ENCODE peak calls at places on chromosome 1, in four cellular contexts. L, D, U and Z are unnamed samples.

GRCh38 chr1:19476440-19477190 is 8.7 kb downstream of the CAPZB start:
- DNase-seq in L (peak), D (no peak), U (no peak), Z (peak)

GRCh38 chr1:180415985-180416633 is 86.3 kb downstream of the ACBD6 start:
- DNase-seq in L (no peak), D (no peak), U (peak), Z (peak)

GRCh38 chr1:205303247-205303888 is 18.2 kb downstream of the NUAK2 start:
- DNase-seq in L (no peak), D (no peak), U (no peak), Z (no peak)

GRCh38 chr1:39625462-39626273 is 13.8 kb downstream of the HEYL start:
- DNase-seq in L (peak), D (peak), U (no peak), Z (no peak)

GRCh38 chr1:48105167-48105566 is 108.0 kb upstream of the TRABD2B start:
- DNase-seq in L (no peak), D (no peak), U (no peak), Z (no peak)

GRCh38 chr1:181969902-181970301 is 91.6 kb downstream of the ZNF648 start:
- DNase-seq in L (no peak), D (no peak), U (no peak), Z (no peak)

GRCh38 chr1:239812580-239812979 is 279.1 kb upstream of the FMN2 start:
- DNase-seq in L (no peak), D (no peak), U (no peak), Z (no peak)

GRCh38 chr1:224492632-224493031 is 58.0 kb upstream of the WDR26 start:
- DNase-seq in L (no peak), D (no peak), U (no peak), Z (no peak)

GRCh38 chr1:43716559-43717281 is 9.4 kb downstream of the ST3GAL3 start:
- DNase-seq in L (no peak), D (no peak), U (no peak), Z (no peak)

GRCh38 chr1:67855944-67856343 is 22.7 kb upstream of the GNG12 start:
- DNase-seq in L (no peak), D (no peak), U (no peak), Z (no peak)

GRCh38 chr1:171226757-171227370 is 21.4 kb upstream of the FMO1 start:
- DNase-seq in L (peak), D (no peak), U (peak), Z (peak)

GRCh38 chr1:167171286-167171929 is 49.3 kb upstream of the POU2F1 start:
- DNase-seq in L (no peak), D (no peak), U (no peak), Z (no peak)

GRCh38 chr1:193031431-193031830 is 27.7 kb downstream of the UCHL5 start:
- DNase-seq in L (no peak), D (no peak), U (no peak), Z (peak)

GRCh38 chr1:54882483-54882882 is 4.5 kb downstream of the DHCR24 start:
- DNase-seq in L (no peak), D (no peak), U (no peak), Z (no peak)

GRCh38 chr1:56301791-56302190 is 277.6 kb downstream of the PLPP3 start:
- DNase-seq in L (no peak), D (no peak), U (no peak), Z (no peak)

GRCh38 chr1:212954514-212954913 is 4.2 kb downstream of the VASH2 start:
- DNase-seq in L (no peak), D (no peak), U (no peak), Z (no peak)

GRCh38 chr1:42927920-42928505 is 30.7 kb downstream of the SLC2A1 start:
- DNase-seq in L (no peak), D (peak), U (no peak), Z (no peak)

GRCh38 chr1:67748630-67749029 is 63.6 kb downstream of the GADD45A start:
- DNase-seq in L (no peak), D (no peak), U (no peak), Z (peak)

GRCh38 chr1:244626709-244627108 is 26.2 kb upstream of the DESI2 start:
- DNase-seq in L (no peak), D (no peak), U (no peak), Z (no peak)

GRCh38 chr1:167720965-167721616 is 691 bp upstream of the MPZL1 start:
- DNase-seq in L (peak), D (no peak), U (no peak), Z (peak)

GRCh38 chr1:59057801-59058200 is 239.1 kb upstream of the FGGY start:
- DNase-seq in L (no peak), D (no peak), U (no peak), Z (peak)

GRCh38 chr1:117671781-117672501 is 66.1 kb downstream of the TENT5C start:
- DNase-seq in L (peak), D (peak), U (no peak), Z (peak)

GRCh38 chr1:69567847-69568434 is at the start of gene LRRC7:
- DNase-seq in L (no peak), D (peak), U (no peak), Z (no peak)

GRCh38 chr1:39694026-39694425 is 2.8 kb upstream of the HPCAL4 start:
- DNase-seq in L (no peak), D (no peak), U (no peak), Z (no peak)

GRCh38 chr1:40593449-40594186 is 62.2 kb downstream of the ZNF684 start:
- DNase-seq in L (no peak), D (peak), U (no peak), Z (no peak)

GRCh38 chr1:94081566-94082344 is 39.2 kb downstream of the ABCA4 start:
- DNase-seq in L (no peak), D (peak), U (no peak), Z (no peak)

GRCh38 chr1:51728611-51729155 is 111.8 kb downstream of the OSBPL9 start:
- DNase-seq in L (no peak), D (no peak), U (no peak), Z (no peak)

GRCh38 chr1:235018161-235018560 is 110.5 kb downstream of the TOMM20 start:
- DNase-seq in L (peak), D (peak), U (peak), Z (no peak)

GRCh38 chr1:78743626-78744025 is 94.0 kb downstream of the IFI44 start:
- DNase-seq in L (no peak), D (no peak), U (no peak), Z (no peak)

GRCh38 chr1:168465942-168466702 is 77.7 kb downstream of the XCL2 start:
- DNase-seq in L (peak), D (no peak), U (no peak), Z (peak)

DNA sequence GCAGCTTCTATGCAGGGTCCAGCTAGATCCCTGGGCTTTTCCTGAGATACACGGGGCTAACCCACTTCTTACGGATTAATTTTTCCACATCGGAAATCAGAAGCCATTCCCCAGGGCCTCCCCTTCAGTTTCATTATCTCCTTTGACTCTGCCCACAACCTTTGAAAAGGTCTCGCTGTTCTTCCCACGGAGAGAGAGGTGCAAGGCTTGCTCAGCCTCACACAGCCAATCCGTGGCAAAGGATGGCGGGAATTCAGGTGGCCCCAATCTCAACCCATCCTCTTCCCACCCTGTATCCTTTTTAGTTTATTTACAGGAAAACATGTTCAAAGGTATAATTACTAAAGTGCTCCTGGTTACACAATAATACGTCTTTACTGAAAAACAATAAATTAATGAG is 702 bp upstream of the MAPKAPK2 start:
- DNase-seq in L (no peak), D (peak), U (no peak), Z (no peak)
- H3K4me3 ChIP-seq in L (peak), D (no peak), U (peak), Z (no peak)

GRCh38 chr1:38000529-38001453 is 4.5 kb downstream of the FHL3 start:
- DNase-seq in L (no peak), D (peak), U (no peak), Z (no peak)
- H3K4me3 ChIP-seq in L (no peak), D (no peak), U (peak), Z (no peak)

GRCh38 chr1:115098979-115099692 is 9.8 kb upstream of the TSPAN2 start:
- DNase-seq in L (peak), D (no peak), U (no peak), Z (peak)
- H3K4me3 ChIP-seq in L (peak), D (no peak), U (no peak), Z (no peak)

GRCh38 chr1:207050768-207051614 is at the start of gene YOD1:
- DNase-seq in L (peak), D (peak), U (peak), Z (peak)
- H3K4me3 ChIP-seq in L (peak), D (peak), U (peak), Z (peak)

DNA sequence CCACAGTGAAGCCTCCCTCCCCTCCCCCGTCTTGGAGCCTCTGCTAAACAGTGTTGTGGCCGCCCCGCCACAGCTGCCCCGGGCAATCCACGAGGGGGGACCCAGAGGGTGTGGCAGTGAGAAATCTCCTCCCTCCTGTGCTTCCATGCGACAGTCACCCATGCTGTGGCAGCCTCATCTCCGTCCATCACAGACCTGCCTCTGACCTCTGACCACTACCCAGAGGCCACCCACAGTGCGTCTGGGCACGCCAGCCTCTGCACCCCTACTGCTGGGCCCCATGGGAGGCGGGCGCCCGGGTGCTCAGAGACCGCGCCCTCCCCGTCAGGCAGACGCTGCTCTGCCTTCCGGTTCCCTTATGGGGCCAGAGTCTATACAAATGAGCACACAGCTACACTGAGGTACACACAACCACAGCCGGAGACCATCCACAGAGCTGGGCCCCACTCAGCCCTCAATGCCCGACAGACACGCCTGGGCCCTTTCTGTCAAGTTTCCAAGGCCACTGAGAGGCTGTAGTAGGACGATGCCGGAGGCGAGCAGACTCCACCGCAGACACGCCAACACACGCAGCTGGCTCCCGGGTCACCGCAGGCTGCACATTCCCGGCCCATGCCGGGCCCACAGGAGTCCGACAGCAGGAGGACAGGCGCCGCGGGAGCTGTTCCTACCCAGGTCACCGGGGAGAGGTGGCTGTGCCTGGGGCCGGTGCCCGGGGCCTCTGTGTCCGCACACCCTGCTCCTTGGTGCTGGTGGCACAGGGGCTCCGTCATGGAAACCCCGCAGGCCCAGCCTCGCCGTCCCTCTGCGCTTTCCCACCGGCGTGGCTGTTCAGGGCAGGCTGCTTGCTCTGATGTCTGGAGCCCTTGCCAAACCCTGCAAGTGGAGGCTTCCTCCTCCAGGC is 23.9 kb upstream of the TMEM52 start:
- DNase-seq in L (peak), D (no peak), U (no peak), Z (peak)
- H3K4me3 ChIP-seq in L (peak), D (no peak), U (no peak), Z (peak)

GRCh38 chr1:109254621-109255096 is 5.3 kb downstream of the CELSR2 start:
- DNase-seq in L (no peak), D (no peak), U (no peak), Z (no peak)
- H3K4me3 ChIP-seq in L (no peak), D (no peak), U (no peak), Z (no peak)

GRCh38 chr1:46601257-46602007 is 2.6 kb downstream of the MKNK1 start:
- DNase-seq in L (no peak), D (no peak), U (no peak), Z (no peak)

GRCh38 chr1:46603858-46604549 is at the start of gene MKNK1:
- DNase-seq in L (peak), D (peak), U (peak), Z (peak)

GRCh38 chr1:46606255-46606965 is 2.3 kb upstream of the MKNK1 start:
- DNase-seq in L (no peak), D (no peak), U (no peak), Z (no peak)

GRCh38 chr1:46603481-46603857 is 599 bp downstream of the MKNK1 start:
- DNase-seq in L (no peak), D (no peak), U (no peak), Z (peak)

DNA sequence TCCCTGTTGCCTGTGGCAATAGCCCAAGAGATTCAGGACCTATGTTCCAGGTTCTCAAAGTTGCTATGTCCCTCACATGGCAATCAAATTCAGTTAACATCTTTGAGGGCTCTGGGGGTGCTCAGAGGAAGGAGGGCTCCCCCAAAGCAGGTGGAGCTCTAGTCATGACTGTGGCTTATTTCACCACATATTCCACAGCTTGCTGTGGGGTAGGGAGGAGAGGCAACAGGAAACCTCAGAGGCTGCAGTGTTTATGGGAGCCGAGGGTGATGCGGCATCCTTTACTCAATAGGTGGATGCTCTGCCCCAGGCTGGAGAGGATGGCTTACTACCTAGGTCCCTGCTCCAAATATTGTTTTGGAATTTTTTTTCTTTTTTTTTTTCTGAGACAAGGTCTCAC is 1.2 kb upstream of the MKNK1 start:
- DNase-seq in L (peak), D (no peak), U (no peak), Z (peak)
- H3K4me3 ChIP-seq in L (no peak), D (no peak), U (no peak), Z (no peak)

GRCh38 chr1:99327357-99327756 is 63.1 kb downstream of the PLPPR4 start:
- DNase-seq in L (no peak), D (no peak), U (no peak), Z (no peak)
- H3K4me3 ChIP-seq in L (no peak), D (no peak), U (no peak), Z (no peak)

GRCh38 chr1:31771891-31772668 is 7.9 kb upstream of the ADGRB2 start:
- DNase-seq in L (peak), D (no peak), U (no peak), Z (peak)
- H3K4me3 ChIP-seq in L (peak), D (no peak), U (no peak), Z (peak)

GRCh38 chr1:183597656-183598055 is 7.4 kb upstream of the NCF2 start:
- DNase-seq in L (no peak), D (no peak), U (no peak), Z (no peak)
- H3K4me3 ChIP-seq in L (no peak), D (no peak), U (no peak), Z (no peak)